ENCODE peak calls at places on chromosome 20, in five cellular contexts. C, Y, O, W and L are unnamed samples.
A peak's percentile ranks its signal among the peaks of the same experiment; 100 is the strongest.

GRCh38 chr20:24764825-24765224 is 184.2 kb upstream of the CST7 start:
- DNase-seq in W (no peak), O (no peak), C (peak; percentile 61), Y (no peak), L (no peak)

GRCh38 chr20:34546751-34547181 is 11.8 kb upstream of the MAP1LC3A start:
- DNase-seq in Y (no peak), W (no peak), O (no peak), C (no peak), L (no peak)

GRCh38 chr20:12928755-12929401 is 79.9 kb upstream of the SPTLC3 start:
- DNase-seq in O (no peak), W (no peak), C (no peak), Y (no peak), L (no peak)

GRCh38 chr20:47368301-47368700 is 11.8 kb upstream of the ZMYND8 start:
- DNase-seq in C (peak; percentile 8), O (no peak), Y (peak; percentile 25), W (no peak), L (no peak)

GRCh38 chr20:38685271-38685670 is 39.0 kb upstream of the SLC32A1 start:
- DNase-seq in W (no peak), O (no peak), C (no peak), Y (no peak), L (no peak)

GRCh38 chr20:58078741-58079522 is 149.5 kb downstream of the ANKRD60 start:
- DNase-seq in C (no peak), W (no peak), O (no peak), Y (no peak), L (no peak)

GRCh38 chr20:62922451-62922921 is 3.8 kb downstream of the DIDO1 start:
- DNase-seq in O (no peak), W (peak; percentile 34), C (no peak), Y (no peak), L (no peak)

GRCh38 chr20:7637184-7637583 is 303.1 kb downstream of the HAO1 start:
- DNase-seq in Y (no peak), C (no peak), O (no peak), W (no peak), L (no peak)

GRCh38 chr20:36644032-36644712 is 1.8 kb downstream of the SLA2 start:
- DNase-seq in C (peak; percentile 81), Y (no peak), O (peak; percentile 47), W (peak; percentile 67), L (no peak)

GRCh38 chr20:35883778-35884540 is 70.3 kb downstream of the SCAND1 start:
- DNase-seq in Y (peak; percentile 85), O (peak; percentile 31), C (peak; percentile 82), W (peak; percentile 62), L (no peak)

GRCh38 chr20:4090756-4091331 is 75.5 kb upstream of the RNF24 start:
- DNase-seq in Y (no peak), O (no peak), C (no peak), W (no peak), L (no peak)

GRCh38 chr20:2086177-2086979 is 15.2 kb upstream of the STK35 start:
- DNase-seq in C (no peak), Y (no peak), W (no peak), O (no peak), L (no peak)

GRCh38 chr20:1298166-1298565 is 30.8 kb downstream of the SDCBP2 start:
- DNase-seq in W (no peak), O (no peak), Y (no peak), C (peak; percentile 11), L (no peak)

GRCh38 chr20:2349801-2350200 is 30.9 kb upstream of the TGM6 start:
- DNase-seq in C (no peak), W (no peak), O (no peak), Y (no peak), L (no peak)

GRCh38 chr20:23869520-23869919 is 10.0 kb downstream of the CST5 start:
- DNase-seq in W (no peak), Y (no peak), O (no peak), C (no peak), L (no peak)

GRCh38 chr20:36579996-36580545 is 6.7 kb downstream of the TGIF2 start:
- DNase-seq in C (no peak), O (no peak), Y (no peak), W (no peak), L (no peak)

GRCh38 chr20:31923388-31924271 is 28.2 kb downstream of the PDRG1 start:
- DNase-seq in O (no peak), Y (no peak), C (no peak), W (no peak), L (peak; percentile 25)